ENCODE peak calls at places on chromosome 1, in nine cellular contexts. P, R, L, I, B, O, Q, H and E are unnamed samples.
A peak's percentile ranks its signal among the peaks of the same experiment; 100 is the strongest.

GRCh38 chr1:8816306-8816705 is 1.1 kb downstream of the RERE start:
- DNase-seq in P (no peak), R (no peak), L (no peak), I (peak; percentile 16), B (no peak), O (no peak), Q (peak; percentile 53), H (no peak), E (no peak)

GRCh38 chr1:155598842-155599331 is 11.1 kb upstream of the MSTO1 start:
- DNase-seq in P (no peak), R (no peak), L (no peak), I (peak; percentile 21), B (no peak), O (no peak), Q (peak; percentile 23), H (no peak), E (peak; percentile 13)

GRCh38 chr1:234911787-234912186 is 216.8 kb downstream of the TOMM20 start:
- DNase-seq in P (no peak), R (no peak), L (no peak), I (peak; percentile 39), B (no peak), O (no peak), Q (no peak), H (no peak), E (no peak)

GRCh38 chr1:208000001-208000400 is 89.1 kb upstream of the CD34 start:
- DNase-seq in P (no peak), R (no peak), L (no peak), I (no peak), B (no peak), O (no peak), Q (no peak), H (no peak), E (no peak)

GRCh38 chr1:210978316-210978993 is 155.5 kb downstream of the KCNH1 start:
- DNase-seq in P (no peak), R (no peak), L (no peak), I (no peak), B (no peak), O (no peak), Q (no peak), H (no peak), E (no peak)

GRCh38 chr1:173970252-173970651 is 51.9 kb downstream of the RC3H1 start:
- DNase-seq in P (no peak), R (no peak), L (no peak), I (no peak), B (no peak), O (no peak), Q (no peak), H (no peak), E (no peak)

GRCh38 chr1:150875197-150876110 is 945 bp downstream of the ARNT start:
- DNase-seq in P (peak; percentile 15), R (no peak), L (peak; percentile 28), I (peak; percentile 16), B (no peak), O (no peak), Q (peak; percentile 26), H (no peak), E (no peak)

GRCh38 chr1:200400556-200400955 is 9.3 kb downstream of the ZNF281 start:
- DNase-seq in P (no peak), R (no peak), L (no peak), I (no peak), B (no peak), O (no peak), Q (no peak), H (no peak), E (no peak)

GRCh38 chr1:226954337-226954736 is 14.2 kb downstream of the COQ8A start:
- DNase-seq in P (no peak), R (peak; percentile 48), L (no peak), I (no peak), B (no peak), O (no peak), Q (no peak), H (no peak), E (no peak)

GRCh38 chr1:68051475-68051874 is 1.0 kb upstream of the DIRAS3 start:
- DNase-seq in P (no peak), R (peak; percentile 77), L (no peak), I (peak; percentile 78), B (no peak), O (no peak), Q (peak; percentile 68), H (no peak), E (peak; percentile 26)

GRCh38 chr1:39427912-39428311 is 63.5 kb upstream of the BMP8A start:
- DNase-seq in P (no peak), R (no peak), L (no peak), I (no peak), B (no peak), O (no peak), Q (no peak), H (no peak), E (no peak)

GRCh38 chr1:1577367-1578011 is 2.8 kb upstream of the SSU72 start:
- DNase-seq in P (no peak), R (no peak), L (no peak), I (no peak), B (no peak), O (no peak), Q (no peak), H (no peak), E (no peak)

GRCh38 chr1:243924588-243925349 is 74.7 kb upstream of the AKT3 start:
- DNase-seq in P (no peak), R (no peak), L (no peak), I (peak; percentile 22), B (no peak), O (no peak), Q (peak; percentile 27), H (peak; percentile 56), E (no peak)

GRCh38 chr1:205285391-205286101 is 36.0 kb downstream of the NUAK2 start:
- DNase-seq in P (peak; percentile 58), R (no peak), L (peak; percentile 67), I (no peak), B (peak; percentile 19), O (no peak), Q (peak; percentile 70), H (no peak), E (no peak)

GRCh38 chr1:163303561-163303960 is 18.2 kb upstream of the NUF2 start:
- DNase-seq in P (no peak), R (no peak), L (no peak), I (no peak), B (no peak), O (no peak), Q (no peak), H (no peak), E (no peak)